ENCODE peak calls at places on chromosomes 13 and 19, in ten cellular contexts. One of them, this sample, is unnamed.

GRCh38 chr19:11481777-11482383 is 1.0 kb upstream of the ELAVL3 start:
- DNase-seq in GM04504: peak; percentile 51
- DNase-seq in activated naive CD4-positive, alpha-beta T cell: no peak
- DNase-seq in GDM1: peak; percentile 92
- DNase-seq in erythroblast: peak; percentile 85
- DNase-seq in NCI-H1694 treated with DMSO at 0.1 percent for 48 hours: peak; percentile 94
- DNase-seq in KBM-7: no peak
- DNase-seq in LHCN-M2: peak; percentile 76
- DNase-seq in upper lobe of right lung: peak; percentile 80
- DNase-seq in left ventricle myocardium superior: peak; percentile 80
- DNase-seq in this sample: no peak

GRCh38 chr13:97339019-97339988 is 94.7 kb upstream of the RAP2A start:
- DNase-seq in LHCN-M2: peak; percentile 74
- DNase-seq in erythroblast: peak; percentile 48
- DNase-seq in GDM1: no peak
- DNase-seq in KBM-7: no peak
- DNase-seq in NCI-H1694 treated with DMSO at 0.1 percent for 48 hours: no peak
- DNase-seq in upper lobe of right lung: no peak
- DNase-seq in left ventricle myocardium superior: no peak
- DNase-seq in activated naive CD4-positive, alpha-beta T cell: no peak
- DNase-seq in GM04504: peak; percentile 86
- DNase-seq in this sample: no peak

GRCh38 chr19:8101311-8101710 is 48.1 kb downstream of the FBN3 start:
- DNase-seq in KBM-7: no peak
- DNase-seq in GM04504: no peak
- DNase-seq in left ventricle myocardium superior: no peak
- DNase-seq in GDM1: no peak
- DNase-seq in upper lobe of right lung: no peak
- DNase-seq in activated naive CD4-positive, alpha-beta T cell: no peak
- DNase-seq in NCI-H1694 treated with DMSO at 0.1 percent for 48 hours: no peak
- DNase-seq in LHCN-M2: no peak
- DNase-seq in erythroblast: no peak
- DNase-seq in this sample: no peak

GRCh38 chr19:34232566-34233481 is 21.5 kb upstream of the GARRE1 start:
- DNase-seq in NCI-H1694 treated with DMSO at 0.1 percent for 48 hours: no peak
- DNase-seq in left ventricle myocardium superior: peak; percentile 77
- DNase-seq in activated naive CD4-positive, alpha-beta T cell: no peak
- DNase-seq in erythroblast: no peak
- DNase-seq in GM04504: peak; percentile 79
- DNase-seq in KBM-7: peak; percentile 28
- DNase-seq in GDM1: no peak
- DNase-seq in LHCN-M2: peak; percentile 89
- DNase-seq in upper lobe of right lung: no peak
- DNase-seq in this sample: no peak

GRCh38 chr13:111046590-111047141 is 68.4 kb upstream of the ARHGEF7 start:
- DNase-seq in LHCN-M2: peak; percentile 100
- DNase-seq in activated naive CD4-positive, alpha-beta T cell: no peak
- DNase-seq in NCI-H1694 treated with DMSO at 0.1 percent for 48 hours: no peak
- DNase-seq in upper lobe of right lung: peak; percentile 76
- DNase-seq in left ventricle myocardium superior: no peak
- DNase-seq in KBM-7: no peak
- DNase-seq in GDM1: no peak
- DNase-seq in erythroblast: peak; percentile 26
- DNase-seq in GM04504: no peak
- DNase-seq in this sample: no peak

GRCh38 chr19:20165971-20166592 is 932 bp upstream of the ZNF486 start:
- DNase-seq in erythroblast: no peak
- DNase-seq in activated naive CD4-positive, alpha-beta T cell: no peak
- DNase-seq in GM04504: no peak
- DNase-seq in GDM1: no peak
- DNase-seq in upper lobe of right lung: no peak
- DNase-seq in LHCN-M2: no peak
- DNase-seq in NCI-H1694 treated with DMSO at 0.1 percent for 48 hours: no peak
- DNase-seq in KBM-7: no peak
- DNase-seq in left ventricle myocardium superior: no peak
- DNase-seq in this sample: no peak

GRCh38 chr13:102800145-102801041 is 1.5 kb downstream of the BIVM start:
- DNase-seq in GM04504: peak; percentile 65
- DNase-seq in LHCN-M2: peak; percentile 79
- DNase-seq in erythroblast: peak; percentile 91
- DNase-seq in NCI-H1694 treated with DMSO at 0.1 percent for 48 hours: peak; percentile 56
- DNase-seq in KBM-7: peak; percentile 91
- DNase-seq in upper lobe of right lung: peak; percentile 93
- DNase-seq in GDM1: peak; percentile 86
- DNase-seq in left ventricle myocardium superior: peak; percentile 93
- DNase-seq in activated naive CD4-positive, alpha-beta T cell: peak; percentile 38
- DNase-seq in this sample: no peak

GRCh38 chr13:67369895-67370660 is 139.9 kb upstream of the PCDH9 start:
- DNase-seq in left ventricle myocardium superior: no peak
- DNase-seq in activated naive CD4-positive, alpha-beta T cell: no peak
- DNase-seq in upper lobe of right lung: no peak
- DNase-seq in KBM-7: no peak
- DNase-seq in erythroblast: no peak
- DNase-seq in GM04504: peak; percentile 12
- DNase-seq in GDM1: no peak
- DNase-seq in NCI-H1694 treated with DMSO at 0.1 percent for 48 hours: no peak
- DNase-seq in LHCN-M2: peak; percentile 99
- DNase-seq in this sample: no peak

GRCh38 chr19:18488403-18488723 is 33.5 kb downstream of the ELL start:
- DNase-seq in LHCN-M2: no peak
- DNase-seq in GM04504: no peak
- DNase-seq in left ventricle myocardium superior: no peak
- DNase-seq in GDM1: no peak
- DNase-seq in NCI-H1694 treated with DMSO at 0.1 percent for 48 hours: no peak
- DNase-seq in erythroblast: no peak
- DNase-seq in KBM-7: no peak
- DNase-seq in activated naive CD4-positive, alpha-beta T cell: no peak
- DNase-seq in upper lobe of right lung: no peak
- DNase-seq in this sample: no peak

GRCh38 chr19:35509018-35509652 is 4.3 kb downstream of the DMKN start:
- DNase-seq in GDM1: no peak
- DNase-seq in KBM-7: no peak
- DNase-seq in upper lobe of right lung: peak; percentile 85
- DNase-seq in activated naive CD4-positive, alpha-beta T cell: no peak
- DNase-seq in GM04504: no peak
- DNase-seq in left ventricle myocardium superior: no peak
- DNase-seq in erythroblast: no peak
- DNase-seq in NCI-H1694 treated with DMSO at 0.1 percent for 48 hours: no peak
- DNase-seq in LHCN-M2: no peak
- DNase-seq in this sample: no peak

GRCh38 chr19:15297416-15298224 is 34.7 kb downstream of the BRD4 start:
- DNase-seq in GM04504: no peak
- DNase-seq in GDM1: no peak
- DNase-seq in upper lobe of right lung: peak; percentile 22
- DNase-seq in activated naive CD4-positive, alpha-beta T cell: no peak
- DNase-seq in NCI-H1694 treated with DMSO at 0.1 percent for 48 hours: no peak
- DNase-seq in KBM-7: peak; percentile 49
- DNase-seq in LHCN-M2: no peak
- DNase-seq in left ventricle myocardium superior: no peak
- DNase-seq in erythroblast: peak; percentile 78
- DNase-seq in this sample: no peak

GRCh38 chr13:68727788-68728187 is 1379.8 kb upstream of the ATXN8OS start:
- DNase-seq in erythroblast: no peak
- DNase-seq in LHCN-M2: no peak
- DNase-seq in activated naive CD4-positive, alpha-beta T cell: no peak
- DNase-seq in upper lobe of right lung: no peak
- DNase-seq in GDM1: no peak
- DNase-seq in KBM-7: no peak
- DNase-seq in GM04504: no peak
- DNase-seq in NCI-H1694 treated with DMSO at 0.1 percent for 48 hours: no peak
- DNase-seq in left ventricle myocardium superior: no peak
- DNase-seq in this sample: no peak

GRCh38 chr13:96181886-96182285 is 92.0 kb downstream of the HS6ST3 start:
- DNase-seq in KBM-7: no peak
- DNase-seq in erythroblast: no peak
- DNase-seq in LHCN-M2: no peak
- DNase-seq in activated naive CD4-positive, alpha-beta T cell: no peak
- DNase-seq in upper lobe of right lung: no peak
- DNase-seq in GDM1: no peak
- DNase-seq in GM04504: no peak
- DNase-seq in left ventricle myocardium superior: no peak
- DNase-seq in NCI-H1694 treated with DMSO at 0.1 percent for 48 hours: no peak
- DNase-seq in this sample: no peak

GRCh38 chr19:49528211-49528771 is 488 bp downstream of the RCN3 start:
- DNase-seq in GM04504: peak; percentile 40
- DNase-seq in upper lobe of right lung: no peak
- DNase-seq in erythroblast: no peak
- DNase-seq in left ventricle myocardium superior: peak; percentile 40
- DNase-seq in GDM1: no peak
- DNase-seq in activated naive CD4-positive, alpha-beta T cell: no peak
- DNase-seq in LHCN-M2: peak; percentile 67
- DNase-seq in KBM-7: no peak
- DNase-seq in NCI-H1694 treated with DMSO at 0.1 percent for 48 hours: no peak
- DNase-seq in this sample: no peak

GRCh38 chr13:108269601-108270328 is at the start of gene TNFSF13B:
- DNase-seq in left ventricle myocardium superior: peak; percentile 63
- DNase-seq in KBM-7: peak; percentile 74
- DNase-seq in activated naive CD4-positive, alpha-beta T cell: peak; percentile 2
- DNase-seq in LHCN-M2: peak; percentile 79
- DNase-seq in NCI-H1694 treated with DMSO at 0.1 percent for 48 hours: no peak
- DNase-seq in erythroblast: peak; percentile 35
- DNase-seq in upper lobe of right lung: peak; percentile 80
- DNase-seq in GM04504: peak; percentile 13
- DNase-seq in GDM1: peak; percentile 14
- DNase-seq in this sample: peak; percentile 1

GRCh38 chr13:98822238-98822606 is 69.8 kb upstream of the SLC15A1 start:
- DNase-seq in upper lobe of right lung: no peak
- DNase-seq in LHCN-M2: no peak
- DNase-seq in NCI-H1694 treated with DMSO at 0.1 percent for 48 hours: no peak
- DNase-seq in erythroblast: no peak
- DNase-seq in left ventricle myocardium superior: no peak
- DNase-seq in KBM-7: no peak
- DNase-seq in GM04504: no peak
- DNase-seq in GDM1: no peak
- DNase-seq in activated naive CD4-positive, alpha-beta T cell: no peak
- DNase-seq in this sample: no peak

GRCh38 chr19:35596366-35596999 is 10.5 kb downstream of the PMIS2 start:
- DNase-seq in erythroblast: no peak
- DNase-seq in GDM1: no peak
- DNase-seq in KBM-7: no peak
- DNase-seq in activated naive CD4-positive, alpha-beta T cell: no peak
- DNase-seq in LHCN-M2: peak; percentile 26
- DNase-seq in upper lobe of right lung: no peak
- DNase-seq in NCI-H1694 treated with DMSO at 0.1 percent for 48 hours: no peak
- DNase-seq in left ventricle myocardium superior: no peak
- DNase-seq in GM04504: no peak
- DNase-seq in this sample: no peak

GRCh38 chr13:74487091-74487722 is 353.0 kb upstream of the KLF12 start:
- DNase-seq in left ventricle myocardium superior: no peak
- DNase-seq in erythroblast: no peak
- DNase-seq in LHCN-M2: no peak
- DNase-seq in upper lobe of right lung: no peak
- DNase-seq in NCI-H1694 treated with DMSO at 0.1 percent for 48 hours: no peak
- DNase-seq in activated naive CD4-positive, alpha-beta T cell: no peak
- DNase-seq in KBM-7: no peak
- DNase-seq in GDM1: no peak
- DNase-seq in GM04504: peak; percentile 1
- DNase-seq in this sample: no peak

GRCh38 chr13:63048648-63049047 is 1633.0 kb upstream of the PCDH20 start:
- DNase-seq in LHCN-M2: no peak
- DNase-seq in left ventricle myocardium superior: no peak
- DNase-seq in NCI-H1694 treated with DMSO at 0.1 percent for 48 hours: no peak
- DNase-seq in GDM1: no peak
- DNase-seq in erythroblast: no peak
- DNase-seq in GM04504: no peak
- DNase-seq in upper lobe of right lung: no peak
- DNase-seq in activated naive CD4-positive, alpha-beta T cell: no peak
- DNase-seq in KBM-7: no peak
- DNase-seq in this sample: no peak

GRCh38 chr19:56314018-56314583 is 538 bp downstream of the ZSCAN5A start:
- DNase-seq in left ventricle myocardium superior: no peak
- DNase-seq in GDM1: no peak
- DNase-seq in KBM-7: no peak
- DNase-seq in activated naive CD4-positive, alpha-beta T cell: no peak
- DNase-seq in GM04504: no peak
- DNase-seq in upper lobe of right lung: no peak
- DNase-seq in LHCN-M2: no peak
- DNase-seq in erythroblast: no peak
- DNase-seq in NCI-H1694 treated with DMSO at 0.1 percent for 48 hours: no peak
- DNase-seq in this sample: peak; percentile 5

GRCh38 chr13:48038763-48039162 is 1.2 kb downstream of the NUDT15 start:
- DNase-seq in KBM-7: peak; percentile 40
- DNase-seq in erythroblast: no peak
- DNase-seq in GDM1: no peak
- DNase-seq in upper lobe of right lung: no peak
- DNase-seq in left ventricle myocardium superior: no peak
- DNase-seq in GM04504: no peak
- DNase-seq in activated naive CD4-positive, alpha-beta T cell: no peak
- DNase-seq in NCI-H1694 treated with DMSO at 0.1 percent for 48 hours: no peak
- DNase-seq in LHCN-M2: no peak
- DNase-seq in this sample: no peak

GRCh38 chr13:52899206-52899605 is 50.8 kb upstream of the PCDH8 start:
- DNase-seq in left ventricle myocardium superior: no peak
- DNase-seq in erythroblast: no peak
- DNase-seq in GM04504: no peak
- DNase-seq in KBM-7: no peak
- DNase-seq in activated naive CD4-positive, alpha-beta T cell: no peak
- DNase-seq in GDM1: no peak
- DNase-seq in LHCN-M2: no peak
- DNase-seq in upper lobe of right lung: no peak
- DNase-seq in NCI-H1694 treated with DMSO at 0.1 percent for 48 hours: peak; percentile 35
- DNase-seq in this sample: no peak

GRCh38 chr19:41700381-41701195 is 7.8 kb upstream of the CEACAM5 start:
- DNase-seq in left ventricle myocardium superior: no peak
- DNase-seq in NCI-H1694 treated with DMSO at 0.1 percent for 48 hours: no peak
- DNase-seq in LHCN-M2: no peak
- DNase-seq in KBM-7: no peak
- DNase-seq in upper lobe of right lung: no peak
- DNase-seq in activated naive CD4-positive, alpha-beta T cell: no peak
- DNase-seq in GM04504: no peak
- DNase-seq in erythroblast: no peak
- DNase-seq in GDM1: no peak
- DNase-seq in this sample: no peak

GRCh38 chr13:28657784-28658538 is 969 bp upstream of the POMP start:
- DNase-seq in activated naive CD4-positive, alpha-beta T cell: no peak
- DNase-seq in LHCN-M2: peak; percentile 34
- DNase-seq in KBM-7: peak; percentile 41
- DNase-seq in upper lobe of right lung: no peak
- DNase-seq in erythroblast: peak; percentile 64
- DNase-seq in left ventricle myocardium superior: no peak
- DNase-seq in NCI-H1694 treated with DMSO at 0.1 percent for 48 hours: no peak
- DNase-seq in GDM1: no peak
- DNase-seq in GM04504: no peak
- DNase-seq in this sample: no peak

GRCh38 chr19:36401475-36401874 is 17.0 kb downstream of the ZFP82 start:
- DNase-seq in left ventricle myocardium superior: no peak
- DNase-seq in LHCN-M2: no peak
- DNase-seq in NCI-H1694 treated with DMSO at 0.1 percent for 48 hours: no peak
- DNase-seq in GM04504: no peak
- DNase-seq in GDM1: peak; percentile 9
- DNase-seq in activated naive CD4-positive, alpha-beta T cell: no peak
- DNase-seq in KBM-7: peak; percentile 30
- DNase-seq in erythroblast: no peak
- DNase-seq in upper lobe of right lung: no peak
- DNase-seq in this sample: no peak

GRCh38 chr13:29402168-29402621 is 193.3 kb downstream of the SLC7A1 start:
- DNase-seq in GDM1: no peak
- DNase-seq in left ventricle myocardium superior: no peak
- DNase-seq in activated naive CD4-positive, alpha-beta T cell: no peak
- DNase-seq in LHCN-M2: peak; percentile 80
- DNase-seq in upper lobe of right lung: no peak
- DNase-seq in GM04504: no peak
- DNase-seq in NCI-H1694 treated with DMSO at 0.1 percent for 48 hours: no peak
- DNase-seq in erythroblast: no peak
- DNase-seq in KBM-7: no peak
- DNase-seq in this sample: no peak

GRCh38 chr19:43465468-43466120 is at the start of gene LYPD3:
- DNase-seq in activated naive CD4-positive, alpha-beta T cell: no peak
- DNase-seq in LHCN-M2: no peak
- DNase-seq in upper lobe of right lung: no peak
- DNase-seq in left ventricle myocardium superior: peak; percentile 38
- DNase-seq in erythroblast: peak; percentile 76
- DNase-seq in GDM1: no peak
- DNase-seq in NCI-H1694 treated with DMSO at 0.1 percent for 48 hours: no peak
- DNase-seq in KBM-7: no peak
- DNase-seq in GM04504: no peak
- DNase-seq in this sample: no peak

This sample was measured in iPS DF 6.9.